ENCODE peak calls at places on chromosomes 7 and 10, in six cellular contexts. J is NCI-H1092 treated with DMSO at 0.1 percent for 48 hours, O is Right ventricle myocardium superior, K is head of caudate nucleus, Z is transverse colon, T is prostate gland. X is an unnamed sample.

GRCh38 chr7:47507514-47507913 is 74.4 kb downstream of the TNS3 start:
- DNase-seq in J (no peak), O (no peak), K (no peak), Z (no peak), T (no peak), X (no peak)

GRCh38 chr10:58570307-58570723 is 57.6 kb downstream of the BICC1 start:
- DNase-seq in J (no peak), O (no peak), K (no peak), Z (no peak), T (no peak), X (no peak)

GRCh38 chr7:28643369-28644340 is 231.3 kb downstream of the CREB5 start:
- DNase-seq in J (no peak), O (no peak), K (no peak), Z (no peak), T (no peak), X (no peak)

GRCh38 chr7:31761646-31762045 is 74.6 kb downstream of the PPP1R17 start:
- DNase-seq in J (no peak), O (peak), K (no peak), Z (no peak), T (no peak), X (no peak)

GRCh38 chr10:3728563-3728962 is 56.4 kb downstream of the KLF6 start:
- DNase-seq in J (no peak), O (no peak), K (no peak), Z (no peak), T (no peak), X (no peak)

GRCh38 chr10:77710081-77710551 is 72.5 kb upstream of the KCNMA1 start:
- DNase-seq in J (no peak), O (no peak), K (no peak), Z (no peak), T (no peak), X (no peak)

GRCh38 chr7:17598305-17598704 is 299.9 kb downstream of the AHR start:
- DNase-seq in J (no peak), O (no peak), K (no peak), Z (no peak), T (no peak), X (no peak)

GRCh38 chr10:45575966-45576597 is 96.5 kb downstream of the ZFAND4 start:
- DNase-seq in J (no peak), O (no peak), K (no peak), Z (no peak), T (no peak), X (no peak)

GRCh38 chr10:121216721-121217181 is 365.6 kb downstream of the WDR11 start:
- DNase-seq in J (no peak), O (peak), K (peak), Z (no peak), T (no peak), X (no peak)

GRCh38 chr10:132610071-132610701 is 72.6 kb downstream of the INPP5A start:
- DNase-seq in J (no peak), O (peak), K (no peak), Z (no peak), T (no peak), X (no peak)

GRCh38 chr7:124250297-124251034 is 217.6 kb upstream of the TMEM229A start:
- DNase-seq in J (no peak), O (no peak), K (no peak), Z (no peak), T (no peak), X (no peak)

GRCh38 chr7:76330673-76331072 is 28.1 kb downstream of the YWHAG start:
- DNase-seq in J (no peak), O (no peak), K (no peak), Z (no peak), T (no peak), X (no peak)

GRCh38 chr7:7895754-7896153 is 72.8 kb upstream of the GLCCI1 start:
- DNase-seq in J (peak), O (no peak), K (no peak), Z (no peak), T (no peak), X (no peak)

GRCh38 chr10:126904807-126905686 is at the start of gene DOCK1:
- DNase-seq in J (no peak), O (peak), K (peak), Z (peak), T (peak), X (no peak)

GRCh38 chr10:62047960-62048383 is 146.5 kb downstream of the ARID5B start:
- DNase-seq in J (no peak), O (no peak), K (no peak), Z (peak), T (peak), X (no peak)

GRCh38 chr7:78039791-78040776 is 241.5 kb downstream of the PHTF2 start:
- DNase-seq in J (no peak), O (peak), K (peak), Z (peak), T (no peak), X (no peak)

GRCh38 chr7:36037121-36037662 is 115.9 kb upstream of the EEPD1 start:
- DNase-seq in J (no peak), O (peak), K (peak), Z (peak), T (peak), X (peak)

GRCh38 chr10:5234106-5234877 is 37.7 kb downstream of the AKR1C4 start:
- DNase-seq in J (no peak), O (no peak), K (no peak), Z (peak), T (no peak), X (peak)

GRCh38 chr10:68208424-68209042 is 23.4 kb downstream of the ATOH7 start:
- DNase-seq in J (peak), O (no peak), K (peak), Z (peak), T (peak), X (peak)

X was measured in epithelial cell of prostate.